ENCODE peak calls at places on chromosomes 13 and 19, in six cellular contexts. One of them, this sample, is unnamed.
A peak's percentile ranks its signal among the peaks of the same experiment; 100 is the strongest.

GRCh38 chr13:42832341-42833153 is 51.2 kb downstream of the FAM216B start:
- DNase-seq in astrocyte: peak; percentile 94
- DNase-seq in BJ: peak; percentile 80
- DNase-seq in heart right ventricle: peak; percentile 28
- DNase-seq in BE2C: no peak
- DNase-seq in gastrocnemius medialis: no peak
- DNase-seq in this sample: no peak

GRCh38 chr19:50357178-50358100 is 8.0 kb downstream of the NAPSA start:
- DNase-seq in BJ: no peak
- DNase-seq in BE2C: peak; percentile 89
- DNase-seq in astrocyte: peak; percentile 26
- DNase-seq in heart right ventricle: peak; percentile 75
- DNase-seq in gastrocnemius medialis: peak; percentile 68
- DNase-seq in this sample: peak; percentile 73

GRCh38 chr13:51645154-51645650 is 60.9 kb downstream of the WDFY2 start:
- DNase-seq in BE2C: no peak
- DNase-seq in astrocyte: peak; percentile 65
- DNase-seq in heart right ventricle: no peak
- DNase-seq in BJ: peak; percentile 46
- DNase-seq in gastrocnemius medialis: no peak
- DNase-seq in this sample: no peak

GRCh38 chr19:38290631-38291147 is 13.4 kb upstream of the C19orf33 start:
- DNase-seq in gastrocnemius medialis: no peak
- DNase-seq in astrocyte: peak; percentile 87
- DNase-seq in BE2C: no peak
- DNase-seq in heart right ventricle: no peak
- DNase-seq in BJ: peak; percentile 87
- DNase-seq in this sample: no peak

GRCh38 chr13:25291691-25292090 is 4.4 kb upstream of the MTMR6 start:
- DNase-seq in BJ: no peak
- DNase-seq in heart right ventricle: no peak
- DNase-seq in gastrocnemius medialis: no peak
- DNase-seq in BE2C: no peak
- DNase-seq in astrocyte: no peak
- DNase-seq in this sample: no peak

GRCh38 chr19:1105217-1105872 is 1.6 kb downstream of the GPX4 start:
- DNase-seq in astrocyte: no peak
- DNase-seq in heart right ventricle: no peak
- DNase-seq in BJ: no peak
- DNase-seq in BE2C: no peak
- DNase-seq in gastrocnemius medialis: no peak
- DNase-seq in this sample: no peak

GRCh38 chr13:23615677-23616076 is 45.5 kb downstream of the TNFRSF19 start:
- DNase-seq in gastrocnemius medialis: no peak
- DNase-seq in BE2C: no peak
- DNase-seq in astrocyte: peak; percentile 71
- DNase-seq in heart right ventricle: no peak
- DNase-seq in BJ: no peak
- DNase-seq in this sample: no peak

GRCh38 chr13:46213242-46213641 is 1.5 kb downstream of the LRRC63 start:
- DNase-seq in astrocyte: no peak
- DNase-seq in BE2C: no peak
- DNase-seq in BJ: no peak
- DNase-seq in gastrocnemius medialis: no peak
- DNase-seq in heart right ventricle: no peak
- DNase-seq in this sample: no peak

GRCh38 chr13:79585033-79585432 is 104.1 kb downstream of the NDFIP2 start:
- DNase-seq in heart right ventricle: no peak
- DNase-seq in BE2C: no peak
- DNase-seq in astrocyte: no peak
- DNase-seq in gastrocnemius medialis: no peak
- DNase-seq in BJ: no peak
- DNase-seq in this sample: no peak

GRCh38 chr19:56080669-56081401 is 40.3 kb downstream of the ZNF787 start:
- DNase-seq in gastrocnemius medialis: peak; percentile 47
- DNase-seq in BE2C: peak; percentile 86
- DNase-seq in astrocyte: peak; percentile 45
- DNase-seq in heart right ventricle: peak; percentile 83
- DNase-seq in BJ: no peak
- DNase-seq in this sample: peak; percentile 67
- TF ChIP-seq CTCF in gastrocnemius medialis: peak; percentile 51
- TF ChIP-seq CTCF in BE2C: peak; percentile 72
- TF ChIP-seq CTCF in astrocyte: peak; percentile 36
- TF ChIP-seq CTCF in heart right ventricle: peak; percentile 58
- TF ChIP-seq CTCF in BJ: peak; percentile 72
- TF ChIP-seq CTCF in this sample: no peak

DNA sequence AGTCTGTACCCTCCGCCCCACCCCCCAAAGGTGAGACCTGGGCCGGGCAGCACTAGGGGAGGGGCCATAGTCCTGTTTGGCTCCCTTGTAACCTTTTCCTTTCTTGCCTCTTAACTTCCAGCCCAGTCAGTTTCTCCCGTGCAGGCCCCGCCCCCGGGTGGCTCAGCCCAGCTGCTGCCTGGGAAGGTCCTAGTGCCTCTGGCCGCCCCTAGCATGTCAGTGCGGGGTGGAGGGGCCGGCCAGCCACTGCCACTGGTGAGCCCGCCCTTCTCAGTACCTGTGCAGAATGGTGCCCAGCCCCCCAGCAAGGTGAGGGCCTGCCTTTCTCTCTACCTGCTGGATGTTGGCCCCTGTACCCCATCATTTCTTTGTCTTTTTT is 10.5 kb upstream of the PRR19 start:
- DNase-seq in astrocyte: no peak
- DNase-seq in heart right ventricle: no peak
- DNase-seq in BE2C: no peak
- DNase-seq in BJ: no peak
- DNase-seq in gastrocnemius medialis: no peak
- DNase-seq in this sample: no peak
- H3K36me3 ChIP-seq in astrocyte: peaks cover 18% of the 10 kb centered on the region
- H3K36me3 ChIP-seq in heart right ventricle: peaks cover 65% of the 10 kb centered on the region
- H3K36me3 ChIP-seq in BE2C: peaks cover 80% of the 10 kb centered on the region
- H3K36me3 ChIP-seq in BJ: peaks cover 67% of the 10 kb centered on the region
- H3K36me3 ChIP-seq in gastrocnemius medialis: no peaks in the 10 kb centered on the region
- H3K36me3 ChIP-seq in this sample: peaks cover 18% of the 10 kb centered on the region

GRCh38 chr19:3411636-3412035 is 45.3 kb downstream of the NFIC start:
- DNase-seq in astrocyte: no peak
- DNase-seq in heart right ventricle: no peak
- DNase-seq in BE2C: no peak
- DNase-seq in BJ: no peak
- DNase-seq in gastrocnemius medialis: peak; percentile 54
- DNase-seq in this sample: no peak

GRCh38 chr19:3407556-3408516 is 41.5 kb downstream of the NFIC start:
- DNase-seq in heart right ventricle: peak; percentile 73
- DNase-seq in gastrocnemius medialis: peak; percentile 90
- DNase-seq in BJ: no peak
- DNase-seq in astrocyte: peak; percentile 39
- DNase-seq in BE2C: no peak
- DNase-seq in this sample: no peak

GRCh38 chr19:3408996-3409345 is 42.6 kb downstream of the NFIC start:
- DNase-seq in BJ: no peak
- DNase-seq in astrocyte: no peak
- DNase-seq in BE2C: no peak
- DNase-seq in gastrocnemius medialis: no peak
- DNase-seq in heart right ventricle: no peak
- DNase-seq in this sample: no peak

GRCh38 chr19:3412066-3412465 is 45.7 kb downstream of the NFIC start:
- DNase-seq in BJ: no peak
- DNase-seq in astrocyte: no peak
- DNase-seq in heart right ventricle: no peak
- DNase-seq in gastrocnemius medialis: no peak
- DNase-seq in BE2C: no peak
- DNase-seq in this sample: no peak

DNA sequence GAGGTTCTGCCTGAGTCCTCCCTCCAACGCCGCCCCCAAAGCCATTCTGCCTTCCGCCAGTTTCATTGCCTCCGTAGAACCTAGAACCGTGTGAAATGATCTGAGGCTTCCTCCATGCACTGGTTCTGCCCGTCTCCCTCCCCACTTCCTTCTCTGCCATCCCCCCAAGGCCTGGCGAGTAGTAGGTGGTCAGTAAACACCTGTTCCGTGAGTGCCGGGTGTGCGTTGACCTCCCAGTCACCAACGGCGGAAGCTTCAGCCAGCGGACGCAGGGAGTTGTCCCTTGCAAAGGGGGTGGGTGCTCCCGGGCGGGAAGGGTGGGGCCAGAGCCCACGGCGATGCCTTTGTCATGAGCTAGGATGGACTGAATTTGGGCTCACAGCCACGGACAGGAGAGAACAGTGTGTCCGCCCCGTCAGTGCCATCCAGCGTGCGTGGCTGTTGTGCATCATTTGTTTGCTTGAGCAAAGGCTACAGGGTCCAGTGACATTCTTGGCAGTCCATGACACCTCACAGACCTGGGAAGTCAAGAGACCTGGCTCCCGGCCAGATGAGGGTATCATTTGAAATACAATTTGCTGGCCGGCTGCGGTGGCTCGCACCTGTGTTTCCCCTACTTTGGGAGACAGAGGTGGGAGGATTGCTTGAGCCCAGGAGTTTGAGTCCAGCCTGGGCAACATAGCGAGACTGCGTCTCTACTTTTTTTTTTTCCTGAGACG is 43.1 kb downstream of the NFIC start:
- DNase-seq in gastrocnemius medialis: peak; percentile 100
- DNase-seq in heart right ventricle: peak; percentile 71
- DNase-seq in BE2C: peak; percentile 46
- DNase-seq in astrocyte: no peak
- DNase-seq in BJ: no peak
- DNase-seq in this sample: no peak
- H3K4me3 ChIP-seq in gastrocnemius medialis: peak overlapping the region; percentile 73
- H3K4me3 ChIP-seq in heart right ventricle: peak overlapping the region; percentile 46
- H3K4me3 ChIP-seq in BE2C: no peak overlapping the region
- H3K4me3 ChIP-seq in astrocyte: no peak overlapping the region
- H3K4me3 ChIP-seq in BJ: no peak overlapping the region
- H3K4me3 ChIP-seq in this sample: no peak overlapping the region

DNA sequence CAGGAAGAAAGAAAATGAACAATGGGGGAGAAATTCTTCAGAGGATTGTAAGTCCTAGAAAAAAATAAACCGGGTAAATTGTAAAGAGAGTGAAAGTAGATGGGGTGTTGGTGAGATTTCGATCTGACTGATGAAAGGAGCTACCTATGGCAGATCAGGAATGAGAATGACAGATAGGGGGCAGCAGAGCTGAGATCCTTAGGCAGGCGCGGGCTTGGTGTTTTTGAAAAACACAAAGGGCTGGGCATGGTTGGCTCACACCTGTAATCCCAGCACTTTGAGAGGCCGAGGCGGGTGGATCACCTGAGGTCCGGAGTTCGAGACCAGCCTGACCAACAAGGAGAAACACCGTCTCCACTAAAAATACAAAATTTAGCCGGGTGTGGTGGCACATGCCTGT is 1468.6 kb upstream of the SLC10A2 start:
- DNase-seq in astrocyte: no peak
- DNase-seq in BJ: no peak
- DNase-seq in gastrocnemius medialis: no peak
- DNase-seq in heart right ventricle: no peak
- DNase-seq in BE2C: no peak
- DNase-seq in this sample: no peak
- TF ChIP-seq CTCF in astrocyte: no peak
- TF ChIP-seq CTCF in BJ: no peak
- TF ChIP-seq CTCF in gastrocnemius medialis: no peak
- TF ChIP-seq CTCF in heart right ventricle: no peak
- TF ChIP-seq CTCF in BE2C: peak; percentile 47
- TF ChIP-seq CTCF in this sample: no peak

GRCh38 chr19:10761443-10762242 is 43.8 kb downstream of the DNM2 start:
- DNase-seq in gastrocnemius medialis: no peak
- DNase-seq in heart right ventricle: no peak
- DNase-seq in astrocyte: no peak
- DNase-seq in BJ: no peak
- DNase-seq in BE2C: no peak
- DNase-seq in this sample: no peak
- H3K36me3 ChIP-seq in gastrocnemius medialis: no peaks in the 10 kb centered on the region
- H3K36me3 ChIP-seq in heart right ventricle: peaks cover 10% of the 10 kb centered on the region
- H3K36me3 ChIP-seq in astrocyte: peaks cover 4% of the 10 kb centered on the region
- H3K36me3 ChIP-seq in BJ: peaks cover 14% of the 10 kb centered on the region
- H3K36me3 ChIP-seq in BE2C: peaks cover 19% of the 10 kb centered on the region
- H3K36me3 ChIP-seq in this sample: peaks cover 13% of the 10 kb centered on the region

DNA sequence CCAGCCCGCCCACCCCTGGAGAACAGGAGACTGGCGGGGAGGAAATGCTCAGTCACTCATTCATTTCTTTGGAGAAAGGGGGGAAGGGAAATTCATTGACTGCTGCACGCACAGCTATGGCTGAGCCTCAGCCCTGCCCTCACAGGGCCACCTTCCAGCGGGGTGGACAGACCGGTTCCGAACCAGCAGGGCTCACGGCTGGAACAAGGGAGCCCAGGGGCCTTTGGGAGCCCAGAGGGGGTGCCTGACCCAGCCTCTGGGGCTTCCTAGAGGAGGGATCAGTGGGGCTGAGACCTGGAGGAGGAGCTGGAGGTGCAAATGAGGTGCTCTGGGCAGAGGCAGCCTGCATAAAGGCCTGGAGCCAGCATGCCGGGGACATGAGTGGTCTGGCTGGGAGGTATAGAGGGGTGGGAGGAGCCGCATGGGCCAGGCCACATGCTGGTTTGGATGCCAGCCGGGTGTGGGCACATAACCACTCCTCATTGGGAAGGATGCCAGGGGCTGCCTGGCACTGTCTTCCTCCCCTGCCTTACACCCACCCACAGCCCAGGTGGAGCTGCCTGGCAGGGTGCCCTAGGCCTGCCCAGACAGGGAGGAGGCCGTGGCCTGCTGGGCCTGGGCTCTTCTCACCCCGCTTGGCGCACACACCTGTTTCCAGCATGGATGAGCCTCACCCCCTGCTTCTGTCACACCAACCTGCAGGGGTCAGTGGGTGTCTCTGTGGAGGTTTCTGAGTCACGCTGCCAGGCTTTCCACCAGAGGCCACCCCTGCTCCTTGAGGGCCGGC is 26.9 kb downstream of the PPP5C start:
- DNase-seq in BE2C: peak; percentile 19
- DNase-seq in BJ: no peak
- DNase-seq in gastrocnemius medialis: peak; percentile 61
- DNase-seq in heart right ventricle: peak; percentile 80
- DNase-seq in astrocyte: peak; percentile 55
- DNase-seq in this sample: no peak
- H3K4me3 ChIP-seq in BE2C: no peak overlapping the region
- H3K4me3 ChIP-seq in BJ: no peak overlapping the region
- H3K4me3 ChIP-seq in gastrocnemius medialis: no peak overlapping the region
- H3K4me3 ChIP-seq in heart right ventricle: no peak overlapping the region
- H3K4me3 ChIP-seq in astrocyte: no peak overlapping the region
- H3K4me3 ChIP-seq in this sample: no peak overlapping the region

DNA sequence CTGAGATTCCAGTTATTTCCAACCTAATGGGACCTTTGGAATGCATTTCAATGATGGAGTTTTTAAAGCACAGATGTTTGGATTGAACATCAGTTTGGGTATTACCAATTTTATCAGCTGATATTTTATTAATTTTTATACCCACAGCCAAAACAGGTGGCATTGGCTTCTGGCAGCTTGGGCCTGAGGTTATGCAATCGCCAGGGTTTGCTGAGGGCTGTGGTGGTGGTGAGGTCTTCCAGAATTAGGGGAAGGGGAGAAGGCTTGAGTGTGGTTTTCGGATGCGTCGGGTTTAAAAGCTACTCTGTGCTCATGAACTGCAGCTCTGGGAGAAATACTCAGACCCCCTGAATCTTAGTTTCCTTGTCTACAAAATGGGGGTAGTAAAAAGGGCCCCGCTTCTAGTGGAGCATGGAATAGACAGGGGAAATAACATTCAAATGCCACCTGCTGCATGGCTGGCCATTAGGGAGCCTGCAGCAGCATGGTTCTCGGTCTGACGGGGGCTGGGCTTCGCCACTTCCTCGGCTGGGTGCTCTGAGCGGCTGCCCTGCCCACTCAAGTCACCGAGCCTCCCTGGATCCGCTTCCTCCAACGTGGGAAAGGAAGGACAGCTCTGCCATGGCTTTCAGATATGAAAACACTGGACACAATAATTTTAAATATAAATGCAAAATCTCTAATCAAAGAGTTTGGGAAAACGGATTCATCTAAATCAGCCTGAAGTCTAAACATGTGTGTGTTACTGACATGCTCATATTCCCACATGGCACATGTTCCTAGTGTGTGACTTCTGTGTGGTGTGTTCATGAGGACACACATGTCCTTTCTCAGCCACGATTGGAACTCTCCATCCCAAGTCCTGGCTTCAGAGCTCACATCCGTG is 35.2 kb downstream of the ADPRHL1 start:
- DNase-seq in BE2C: no peak
- DNase-seq in astrocyte: no peak
- DNase-seq in BJ: no peak
- DNase-seq in gastrocnemius medialis: no peak
- DNase-seq in heart right ventricle: no peak
- DNase-seq in this sample: no peak
- TF ChIP-seq CTCF in BE2C: no peak
- TF ChIP-seq CTCF in astrocyte: no peak
- TF ChIP-seq CTCF in BJ: no peak
- TF ChIP-seq CTCF in gastrocnemius medialis: no peak
- TF ChIP-seq CTCF in heart right ventricle: no peak
- TF ChIP-seq CTCF in this sample: no peak